ENCODE peak calls at places on chromosomes 5 and 9, in eight cellular contexts. G, A, S, O, L, Q, Z and P are unnamed samples.

GRCh38 chr5:108760512-108760911 is 12.8 kb downstream of the FER start:
- DNase-seq in G (no peak), A (no peak), S (no peak), O (no peak), L (no peak), Q (no peak), Z (no peak), P (no peak)

GRCh38 chr5:32083981-32084430 is 90.1 kb downstream of the GOLPH3 start:
- DNase-seq in G (no peak), A (no peak), S (peak; percentile 42), O (no peak), L (no peak), Q (no peak), Z (no peak), P (no peak)

GRCh38 chr5:157217289-157218024 is 36.8 kb downstream of the ITK start:
- DNase-seq in G (no peak), A (no peak), S (no peak), O (no peak), L (no peak), Q (no peak), Z (no peak), P (no peak)

GRCh38 chr5:56415356-56415765 is 182.2 kb upstream of the ANKRD55 start:
- DNase-seq in G (no peak), A (peak; percentile 58), S (peak; percentile 35), O (no peak), L (no peak), Q (peak; percentile 21), Z (peak; percentile 95), P (peak; percentile 25)

GRCh38 chr9:70935856-70936255 is 185.6 kb downstream of the TRPM3 start:
- DNase-seq in G (no peak), A (no peak), S (no peak), O (no peak), L (no peak), Q (no peak), Z (no peak), P (no peak)

GRCh38 chr5:73198833-73199592 is 26.0 kb downstream of the TMEM174 start:
- DNase-seq in G (no peak), A (no peak), S (no peak), O (no peak), L (no peak), Q (no peak), Z (no peak), P (no peak)

GRCh38 chr5:128091579-128091978 is 8.0 kb downstream of the SLC12A2 start:
- DNase-seq in G (no peak), A (no peak), S (no peak), O (no peak), L (no peak), Q (no peak), Z (no peak), P (no peak)

GRCh38 chr5:42057254-42057690 is 132.2 kb downstream of the FBXO4 start:
- DNase-seq in G (peak; percentile 71), A (peak; percentile 34), S (peak; percentile 32), O (peak; percentile 32), L (no peak), Q (peak; percentile 56), Z (peak; percentile 83), P (no peak)

GRCh38 chr5:73067213-73067612 is 53.2 kb upstream of the TMEM171 start:
- DNase-seq in G (no peak), A (no peak), S (no peak), O (no peak), L (no peak), Q (no peak), Z (no peak), P (no peak)

GRCh38 chr9:75664597-75664996 is 225.9 kb upstream of the PCSK5 start:
- DNase-seq in G (no peak), A (no peak), S (no peak), O (no peak), L (no peak), Q (peak; percentile 20), Z (no peak), P (no peak)

GRCh38 chr5:83844320-83845068 is 123.8 kb upstream of the HAPLN1 start:
- DNase-seq in G (no peak), A (no peak), S (no peak), O (no peak), L (no peak), Q (no peak), Z (no peak), P (no peak)

GRCh38 chr5:33148076-33148501 is 292.7 kb upstream of the TARS1 start:
- DNase-seq in G (no peak), A (no peak), S (peak; percentile 26), O (no peak), L (no peak), Q (peak; percentile 86), Z (no peak), P (no peak)

GRCh38 chr5:158120760-158121159 is 261.8 kb upstream of the CLINT1 start:
- DNase-seq in G (no peak), A (no peak), S (no peak), O (no peak), L (no peak), Q (no peak), Z (no peak), P (no peak)

GRCh38 chr9:99059074-99059894 is 45.6 kb upstream of the TGFBR1 start:
- DNase-seq in G (no peak), A (no peak), S (no peak), O (no peak), L (no peak), Q (no peak), Z (peak; percentile 93), P (no peak)

GRCh38 chr9:17021379-17021970 is 113.4 kb upstream of the CNTLN start:
- DNase-seq in G (no peak), A (no peak), S (no peak), O (no peak), L (no peak), Q (peak; percentile 21), Z (no peak), P (no peak)

GRCh38 chr5:35228304-35228703 is 2.0 kb downstream of the PRLR start:
- DNase-seq in G (no peak), A (no peak), S (no peak), O (no peak), L (no peak), Q (no peak), Z (no peak), P (no peak)

GRCh38 chr5:35230043-35230611 is at the start of gene PRLR:
- DNase-seq in G (peak; percentile 47), A (peak; percentile 66), S (peak; percentile 54), O (no peak), L (no peak), Q (peak; percentile 43), Z (no peak), P (no peak)

GRCh38 chr5:35232124-35232523 is 1.8 kb upstream of the PRLR start:
- DNase-seq in G (no peak), A (no peak), S (no peak), O (no peak), L (no peak), Q (no peak), Z (no peak), P (no peak)

GRCh38 chr5:35233121-35233520 is 2.8 kb upstream of the PRLR start:
- DNase-seq in G (no peak), A (no peak), S (no peak), O (no peak), L (no peak), Q (no peak), Z (no peak), P (no peak)

DNA sequence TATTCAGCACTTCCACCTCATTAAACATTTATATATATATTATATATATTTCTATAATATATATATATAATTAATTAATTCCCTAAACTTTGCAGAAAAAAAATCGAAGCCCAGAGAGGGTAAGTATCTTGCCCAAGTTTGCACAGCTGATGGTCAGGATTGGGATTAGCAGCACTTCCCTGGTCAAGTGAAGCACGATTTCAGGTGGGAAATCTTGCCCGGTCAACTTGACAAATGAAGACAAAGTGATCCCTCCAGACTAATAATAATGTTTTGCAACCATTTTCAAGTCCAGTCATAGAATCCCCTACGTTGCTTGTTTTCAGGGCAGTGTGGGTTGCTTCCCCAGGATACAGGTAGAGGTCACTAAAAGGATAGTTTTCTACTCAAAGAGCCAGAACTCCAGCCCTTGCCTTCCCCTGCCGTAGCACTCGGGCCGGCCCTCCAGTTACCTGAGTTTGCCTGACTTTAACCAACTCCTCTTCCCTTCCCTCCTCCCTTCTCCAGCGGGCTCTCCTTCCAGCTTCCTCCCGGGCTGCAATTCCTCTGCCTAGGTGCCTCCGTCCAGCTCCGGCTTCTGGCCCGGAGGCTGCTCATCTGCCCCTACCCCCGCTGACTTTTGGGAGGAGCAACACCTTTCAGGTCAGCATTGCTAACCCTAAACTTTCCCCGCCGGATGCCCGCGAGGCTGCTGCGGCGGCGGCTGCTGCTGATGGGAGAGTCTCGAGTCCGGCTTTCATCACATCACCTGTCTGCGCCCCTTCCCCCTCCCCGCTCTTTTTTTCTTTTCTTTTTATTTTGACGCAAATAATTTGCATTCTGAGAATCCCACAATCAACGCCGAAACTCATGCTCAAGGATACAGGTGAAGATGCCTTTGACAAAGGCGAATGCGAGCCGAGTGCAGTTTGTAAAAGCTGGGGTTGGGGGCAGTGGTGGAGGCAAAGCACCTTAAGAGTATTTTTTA is 928 bp downstream of the PRLR start:
- DNase-seq in G (peak; percentile 71), A (peak; percentile 83), S (peak; percentile 77), O (no peak), L (no peak), Q (no peak), Z (no peak), P (no peak)
- H3K4me3 ChIP-seq in G (peak overlapping the region; percentile 70), A (peak overlapping the region; percentile 42), S (peak overlapping the region; percentile 64), O (peak overlapping the region; percentile 35), L (peak overlapping the region; percentile 73), Q (no peak overlapping the region), Z (no peak overlapping the region), P (peak overlapping the region; percentile 41)

GRCh38 chr9:270657-271237 is 56.1 kb downstream of the DOCK8 start:
- DNase-seq in G (no peak), A (no peak), S (no peak), O (no peak), L (no peak), Q (no peak), Z (no peak), P (no peak)
- H3K4me3 ChIP-seq in G (no peak overlapping the region), A (no peak overlapping the region), S (no peak overlapping the region), O (no peak overlapping the region), L (no peak overlapping the region), Q (no peak overlapping the region), Z (no peak overlapping the region), P (no peak overlapping the region)

DNA sequence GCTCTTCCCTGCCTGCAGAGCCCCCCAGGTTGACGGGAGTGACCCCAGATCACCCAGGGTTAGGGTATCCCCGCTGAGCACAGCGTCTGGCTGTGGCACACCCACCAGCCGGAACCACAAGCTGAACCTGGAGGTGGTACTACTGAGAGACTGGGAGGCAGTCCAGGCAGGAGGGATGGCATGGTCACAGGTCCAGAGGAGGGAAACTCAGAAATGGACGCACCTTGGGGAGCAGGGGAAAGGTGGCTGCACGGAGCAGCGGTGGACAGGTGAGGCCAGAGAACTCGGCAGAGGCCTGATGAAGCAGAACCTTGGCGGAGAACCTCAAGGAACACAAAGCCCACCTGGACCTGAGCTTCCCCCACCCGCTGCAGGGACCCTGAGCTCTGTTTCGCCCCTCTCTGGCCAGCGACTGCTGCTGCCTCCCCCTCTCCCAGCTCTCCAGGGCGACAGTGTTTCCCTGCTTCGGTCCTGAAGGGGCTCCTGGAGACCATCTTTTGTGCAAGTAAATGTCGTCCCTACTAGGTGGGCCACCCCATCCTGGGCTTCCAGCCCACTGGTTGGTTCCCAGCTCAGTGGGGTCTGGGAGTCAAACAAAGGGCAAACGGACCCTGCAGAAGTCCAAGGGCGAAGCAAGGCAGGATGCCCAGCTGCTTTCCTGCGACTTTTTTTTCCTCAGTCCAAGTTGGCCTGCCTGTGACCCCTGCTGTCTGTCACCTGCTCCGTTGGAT is 845 bp downstream of the ADGRD2 start:
- DNase-seq in G (no peak), A (no peak), S (no peak), O (no peak), L (no peak), Q (no peak), Z (no peak), P (no peak)
- H3K4me3 ChIP-seq in G (peak overlapping the region; percentile 48), A (no peak overlapping the region), S (no peak overlapping the region), O (no peak overlapping the region), L (no peak overlapping the region), Q (no peak overlapping the region), Z (no peak overlapping the region), P (no peak overlapping the region)

GRCh38 chr5:176629317-176629852 is 949 bp downstream of the SNCB start:
- DNase-seq in G (no peak), A (no peak), S (no peak), O (no peak), L (no peak), Q (no peak), Z (no peak), P (no peak)
- H3K4me3 ChIP-seq in G (peak overlapping the region; percentile 54), A (no peak overlapping the region), S (no peak overlapping the region), O (peak overlapping the region; percentile 63), L (peak overlapping the region; percentile 63), Q (no peak overlapping the region), Z (no peak overlapping the region), P (peak overlapping the region; percentile 62)